ENCODE peak calls at places on chromosomes 3 and 15, in eight cellular contexts. One of them, this sample, is unnamed.

GRCh38 chr15:73009306-73010091 is 42.8 kb upstream of the NEO1 start:
- DNase-seq in erythroblast: no peak
- DNase-seq in CD8-positive, alpha-beta T cell: no peak
- DNase-seq in HT1080: no peak
- DNase-seq in GM10248: no peak
- DNase-seq in renal cortical epithelial cell: no peak
- DNase-seq in putamen: no peak
- DNase-seq in sciatic nerve: no peak
- DNase-seq in this sample: no peak

GRCh38 chr15:99393641-99394040 is 142.4 kb downstream of the LRRC28 start:
- DNase-seq in HT1080: no peak
- DNase-seq in sciatic nerve: no peak
- DNase-seq in GM10248: no peak
- DNase-seq in erythroblast: no peak
- DNase-seq in putamen: no peak
- DNase-seq in CD8-positive, alpha-beta T cell: no peak
- DNase-seq in renal cortical epithelial cell: no peak
- DNase-seq in this sample: no peak

GRCh38 chr3:30609930-30610701 is 3.7 kb downstream of the TGFBR2 start:
- DNase-seq in GM10248: no peak
- DNase-seq in putamen: no peak
- DNase-seq in erythroblast: no peak
- DNase-seq in renal cortical epithelial cell: no peak
- DNase-seq in CD8-positive, alpha-beta T cell: no peak
- DNase-seq in sciatic nerve: no peak
- DNase-seq in HT1080: no peak
- DNase-seq in this sample: no peak

GRCh38 chr15:39553947-39554731 is 26.7 kb upstream of the THBS1 start:
- DNase-seq in renal cortical epithelial cell: no peak
- DNase-seq in putamen: no peak
- DNase-seq in CD8-positive, alpha-beta T cell: no peak
- DNase-seq in sciatic nerve: no peak
- DNase-seq in erythroblast: no peak
- DNase-seq in HT1080: no peak
- DNase-seq in GM10248: peak; percentile 20
- DNase-seq in this sample: no peak

GRCh38 chr3:126197854-126198584 is 17.6 kb upstream of the ALDH1L1 start:
- DNase-seq in CD8-positive, alpha-beta T cell: peak; percentile 26
- DNase-seq in HT1080: peak; percentile 93
- DNase-seq in GM10248: peak; percentile 54
- DNase-seq in erythroblast: peak; percentile 40
- DNase-seq in renal cortical epithelial cell: peak; percentile 69
- DNase-seq in sciatic nerve: peak; percentile 79
- DNase-seq in putamen: peak; percentile 15
- DNase-seq in this sample: no peak

GRCh38 chr3:112582242-112582874 is 20.5 kb downstream of the SLC35A5 start:
- DNase-seq in HT1080: peak; percentile 39
- DNase-seq in CD8-positive, alpha-beta T cell: no peak
- DNase-seq in GM10248: no peak
- DNase-seq in sciatic nerve: no peak
- DNase-seq in renal cortical epithelial cell: peak; percentile 71
- DNase-seq in putamen: no peak
- DNase-seq in erythroblast: peak; percentile 65
- DNase-seq in this sample: no peak

GRCh38 chr3:23052230-23053019 is 150.7 kb upstream of the UBE2E2 start:
- DNase-seq in HT1080: no peak
- DNase-seq in renal cortical epithelial cell: no peak
- DNase-seq in erythroblast: no peak
- DNase-seq in putamen: no peak
- DNase-seq in CD8-positive, alpha-beta T cell: no peak
- DNase-seq in GM10248: no peak
- DNase-seq in sciatic nerve: no peak
- DNase-seq in this sample: no peak

GRCh38 chr3:121018917-121019321 is 110.9 kb downstream of the STXBP5L start:
- DNase-seq in erythroblast: no peak
- DNase-seq in renal cortical epithelial cell: no peak
- DNase-seq in GM10248: no peak
- DNase-seq in sciatic nerve: no peak
- DNase-seq in putamen: no peak
- DNase-seq in HT1080: peak; percentile 3
- DNase-seq in CD8-positive, alpha-beta T cell: no peak
- DNase-seq in this sample: no peak

GRCh38 chr15:51262468-51262867 is 75.9 kb downstream of the CYP19A1 start:
- DNase-seq in GM10248: no peak
- DNase-seq in putamen: no peak
- DNase-seq in HT1080: no peak
- DNase-seq in sciatic nerve: no peak
- DNase-seq in renal cortical epithelial cell: no peak
- DNase-seq in CD8-positive, alpha-beta T cell: no peak
- DNase-seq in erythroblast: no peak
- DNase-seq in this sample: no peak

GRCh38 chr3:46677096-46677702 is 16.3 kb downstream of the ALS2CL start:
- DNase-seq in GM10248: no peak
- DNase-seq in sciatic nerve: no peak
- DNase-seq in renal cortical epithelial cell: no peak
- DNase-seq in HT1080: no peak
- DNase-seq in putamen: no peak
- DNase-seq in erythroblast: no peak
- DNase-seq in CD8-positive, alpha-beta T cell: no peak
- DNase-seq in this sample: no peak